ENCODE peak calls at places on chromosome 7, in four cellular contexts. T is ovary; X is T-cell; L is stimulated activated CD4-positive, alpha-beta T cell treated with anti-CD3 and anti-CD28 coated beads, Interleukin-2, amount 100 ng/mL, for 24 hours. C is an unnamed sample.

GRCh38 chr7:85897967-85898366 is 711.1 kb upstream of the SEMA3D start:
- DNase-seq in T (no peak), L (no peak), X (no peak), C (no peak)

GRCh38 chr7:2939193-2939885 is 95.2 kb upstream of the GNA12 start:
- DNase-seq in T (no peak), X (no peak), L (no peak), C (no peak)

GRCh38 chr7:945556-946255 is 8.8 kb downstream of the ADAP1 start:
- DNase-seq in T (no peak), X (no peak), L (no peak), C (no peak)

GRCh38 chr7:525740-526139 is 6.1 kb upstream of the PDGFA start:
- DNase-seq in X (no peak), L (no peak), T (no peak), C (no peak)

GRCh38 chr7:38929460-38930171 is 20.6 kb upstream of the VPS41 start:
- DNase-seq in T (no peak), L (no peak), X (no peak), C (no peak)

GRCh38 chr7:47647213-47647985 is 65.5 kb upstream of the TNS3 start:
- DNase-seq in X (peak; percentile 2), T (no peak), L (no peak), C (no peak)

GRCh38 chr7:134757938-134758337 is 21.5 kb upstream of the CALD1 start:
- DNase-seq in T (no peak), X (no peak), L (no peak), C (no peak)

GRCh38 chr7:101817031-101817929 is at the start of gene CUX1:
- DNase-seq in T (peak; percentile 37), L (peak; percentile 37), X (peak; percentile 6), C (no peak)

GRCh38 chr7:90933041-90933440 is 331.2 kb upstream of the FZD1 start:
- DNase-seq in T (no peak), X (no peak), L (no peak), C (no peak)

GRCh38 chr7:3235322-3235721 is 65.7 kb upstream of the SDK1 start:
- DNase-seq in L (no peak), X (no peak), T (no peak), C (no peak)

GRCh38 chr7:29471444-29472138 is 92.0 kb upstream of the PRR15 start:
- DNase-seq in L (no peak), X (no peak), T (no peak), C (no peak)

GRCh38 chr7:55569797-55570196 is 2.5 kb downstream of the VOPP1 start:
- DNase-seq in L (peak; percentile 67), T (no peak), X (peak; percentile 28), C (no peak)

GRCh38 chr7:88169717-88170320 is 50.0 kb downstream of the SRI start:
- DNase-seq in X (no peak), T (no peak), L (no peak), C (no peak)

GRCh38 chr7:154598405-154598804 is 404.5 kb downstream of the PAXIP1 start:
- DNase-seq in L (no peak), X (no peak), T (no peak), C (no peak)

GRCh38 chr7:84538268-84538667 is 343.7 kb upstream of the SEMA3A start:
- DNase-seq in T (no peak), L (no peak), X (no peak), C (no peak)

GRCh38 chr7:150357277-150357676 is 11.3 kb upstream of the REPIN1 start:
- DNase-seq in L (peak; percentile 70), X (peak; percentile 70), T (no peak), C (no peak)